ENCODE peak calls at places on chromosomes 6 and 20, in eight cellular contexts. R is stimulated activated CD4-positive, alpha-beta T cell treated with anti-CD3 and anti-CD28 coated beads, Interleukin-12 subunit alpha, Interleukin-12 subunit beta, amount 100 ng/mL, for 24 hours; H is GM03348; A is NCI-H1092 treated with DMSO at 0.1 percent for 48 hours; X is heart right ventricle; N is naive thymus-derived CD4-positive, alpha-beta T cell; M is astrocyte of the spinal cord; Q is coronary artery. Z is an unnamed sample.

GRCh38 chr6:75220365-75220764 is 14.5 kb upstream of the COL12A1 start:
- DNase-seq in R (no peak), H (no peak), A (no peak), X (no peak), N (no peak), M (no peak), Q (no peak), Z (no peak)

GRCh38 chr6:3366596-3367413 is 90.0 kb downstream of the SLC22A23 start:
- DNase-seq in R (no peak), H (no peak), A (no peak), X (no peak), N (no peak), M (no peak), Q (no peak), Z (no peak)

GRCh38 chr20:20683020-20683419 is 29.4 kb downstream of the RALGAPA2 start:
- DNase-seq in R (no peak), H (no peak), A (no peak), X (no peak), N (no peak), M (no peak), Q (no peak), Z (no peak)

GRCh38 chr20:37651932-37652331 is 41.9 kb upstream of the CTNNBL1 start:
- DNase-seq in R (peak), H (no peak), A (peak), X (peak), N (no peak), M (no peak), Q (no peak), Z (no peak)

GRCh38 chr6:147434508-147434907 is 74.0 kb upstream of the SAMD5 start:
- DNase-seq in R (no peak), H (no peak), A (no peak), X (no peak), N (no peak), M (no peak), Q (no peak), Z (no peak)

GRCh38 chr6:169070506-169071176 is 183.0 kb downstream of the THBS2 start:
- DNase-seq in R (no peak), H (peak), A (no peak), X (peak), N (no peak), M (peak), Q (peak), Z (no peak)

GRCh38 chr6:137692806-137693205 is 174.3 kb upstream of the TNFAIP3 start:
- DNase-seq in R (no peak), H (no peak), A (no peak), X (no peak), N (no peak), M (peak), Q (no peak), Z (no peak)

GRCh38 chr6:122673345-122673961 is 63.2 kb downstream of the PKIB start:
- DNase-seq in R (no peak), H (no peak), A (no peak), X (no peak), N (no peak), M (no peak), Q (no peak), Z (no peak)

GRCh38 chr6:12172572-12172971 is 117.6 kb upstream of the EDN1 start:
- DNase-seq in R (no peak), H (no peak), A (no peak), X (no peak), N (no peak), M (no peak), Q (no peak), Z (no peak)

GRCh38 chr6:11929451-11929850 is 82.7 kb upstream of the HIVEP1 start:
- DNase-seq in R (no peak), H (no peak), A (no peak), X (no peak), N (no peak), M (no peak), Q (no peak), Z (no peak)

GRCh38 chr6:81981812-81982211 is 229.3 kb upstream of the TENT5A start:
- DNase-seq in R (no peak), H (peak), A (no peak), X (no peak), N (no peak), M (peak), Q (no peak), Z (no peak)

GRCh38 chr6:6998194-6998569 is 109.6 kb upstream of the RREB1 start:
- DNase-seq in R (no peak), H (peak), A (no peak), X (no peak), N (no peak), M (no peak), Q (no peak), Z (no peak)

GRCh38 chr6:118305081-118305480 is 243.0 kb upstream of the PLN start:
- DNase-seq in R (no peak), H (no peak), A (no peak), X (no peak), N (no peak), M (no peak), Q (no peak), Z (no peak)

GRCh38 chr6:19327246-19327645 is 509.9 kb upstream of the ID4 start:
- DNase-seq in R (no peak), H (peak), A (no peak), X (no peak), N (no peak), M (no peak), Q (no peak), Z (no peak)

GRCh38 chr20:25282034-25282781 is 34.3 kb downstream of the PYGB start:
- DNase-seq in R (no peak), H (no peak), A (no peak), X (peak), N (no peak), M (no peak), Q (no peak), Z (no peak)

GRCh38 chr6:158596861-158597260 is 37.0 kb downstream of the TMEM181 start:
- DNase-seq in R (no peak), H (no peak), A (no peak), X (no peak), N (no peak), M (no peak), Q (no peak), Z (no peak)

GRCh38 chr20:50305636-50306477 is 115.2 kb downstream of the CEBPB start:
- DNase-seq in R (no peak), H (no peak), A (no peak), X (no peak), N (no peak), M (no peak), Q (peak), Z (no peak)

GRCh38 chr20:10665027-10665561 is 8.7 kb downstream of the JAG1 start:
- DNase-seq in R (no peak), H (no peak), A (no peak), X (no peak), N (no peak), M (no peak), Q (no peak), Z (no peak)

GRCh38 chr6:120826253-120826652 is 508.0 kb downstream of the TBC1D32 start:
- DNase-seq in R (no peak), H (no peak), A (no peak), X (no peak), N (no peak), M (peak), Q (no peak), Z (no peak)

GRCh38 chr6:106974337-106974998 is at the start of gene CD24:
- DNase-seq in R (no peak), H (peak), A (peak), X (no peak), N (no peak), M (peak), Q (no peak), Z (no peak)

GRCh38 chr20:45969712-45970634 is 2.0 kb downstream of the ZNF335 start:
- DNase-seq in R (no peak), H (peak), A (peak), X (no peak), N (no peak), M (peak), Q (no peak), Z (no peak)

GRCh38 chr6:13383280-13384163 is 55.2 kb upstream of the TBC1D7 start:
- DNase-seq in R (no peak), H (peak), A (no peak), X (no peak), N (no peak), M (no peak), Q (no peak), Z (peak)

GRCh38 chr20:56872620-56873458 is 243.7 kb downstream of the TFAP2C start:
- DNase-seq in R (no peak), H (no peak), A (no peak), X (no peak), N (no peak), M (no peak), Q (no peak), Z (no peak)

GRCh38 chr6:108609276-108609769 is 48.6 kb downstream of the FOXO3 start:
- DNase-seq in R (no peak), H (peak), A (no peak), X (no peak), N (no peak), M (peak), Q (no peak), Z (no peak)

GRCh38 chr6:3630258-3630828 is 121.2 kb downstream of the PXDC1 start:
- DNase-seq in R (no peak), H (no peak), A (no peak), X (no peak), N (no peak), M (no peak), Q (peak), Z (no peak)

GRCh38 chr20:18272451-18272850 is 15.9 kb upstream of the ZNF133 start:
- DNase-seq in R (no peak), H (peak), A (no peak), X (peak), N (no peak), M (no peak), Q (no peak), Z (no peak)

Z was measured in effector memory CD8-positive, alpha-beta T cell.